ENCODE peak calls at places on chromosomes 13 and 19, in eight cellular contexts. A is heart left ventricle; P is AG10803; E is lower leg skin; Z is body of pancreas; H is mucosa of descending colon; J is fibroblast of the aortic adventitia; K is CD8-positive, alpha-beta T cell. V is an unnamed sample.
A peak's percentile ranks its signal among the peaks of the same experiment; 100 is the strongest.

GRCh38 chr13:30429235-30429634 is 6.9 kb downstream of the UBE2L5 start:
- DNase-seq in A (no peak), P (no peak), E (no peak), Z (no peak), H (no peak), J (no peak), K (no peak), V (no peak)

GRCh38 chr19:459724-460511 is 915 bp downstream of the SHC2 start:
- DNase-seq in A (peak; percentile 81), P (peak; percentile 8), E (peak; percentile 91), Z (peak; percentile 81), H (peak; percentile 77), J (peak; percentile 35), K (peak; percentile 18), V (peak; percentile 79)

GRCh38 chr19:38452430-38453366 is 19.2 kb downstream of the RYR1 start:
- DNase-seq in A (no peak), P (no peak), E (no peak), Z (peak; percentile 13), H (no peak), J (no peak), K (no peak), V (peak; percentile 87)

GRCh38 chr13:97911311-97912138 is 42.0 kb upstream of the IPO5 start:
- DNase-seq in A (no peak), P (peak; percentile 54), E (no peak), Z (peak; percentile 28), H (no peak), J (peak; percentile 15), K (no peak), V (no peak)

GRCh38 chr13:50017819-50018218 is 2.6 kb downstream of the KCNRG start:
- DNase-seq in A (no peak), P (no peak), E (no peak), Z (no peak), H (no peak), J (no peak), K (no peak), V (no peak)

GRCh38 chr19:41328818-41329220 is 18.8 kb downstream of the CCDC97 start:
- DNase-seq in A (no peak), P (no peak), E (no peak), Z (no peak), H (no peak), J (no peak), K (no peak), V (peak; percentile 57)

GRCh38 chr19:11416346-11417052 is 2.6 kb downstream of the RGL3 start:
- DNase-seq in A (no peak), P (no peak), E (no peak), Z (no peak), H (no peak), J (no peak), K (no peak), V (no peak)

GRCh38 chr19:45250832-45251451 is at the start of gene MARK4:
- DNase-seq in A (peak; percentile 71), P (peak; percentile 46), E (peak; percentile 88), Z (peak; percentile 51), H (peak; percentile 68), J (peak; percentile 35), K (peak; percentile 55), V (peak; percentile 77)

GRCh38 chr13:113670541-113670940 is 3.5 kb downstream of the GRK1 start:
- DNase-seq in A (peak; percentile 8), P (no peak), E (peak; percentile 46), Z (no peak), H (peak; percentile 14), J (no peak), K (no peak), V (no peak)

GRCh38 chr19:3094638-3095374 is 644 bp downstream of the GNA11 start:
- DNase-seq in A (no peak), P (peak; percentile 28), E (no peak), Z (no peak), H (no peak), J (no peak), K (no peak), V (no peak)

GRCh38 chr19:40641306-40641705 is 40.1 kb downstream of the LTBP4 start:
- DNase-seq in A (peak; percentile 66), P (no peak), E (no peak), Z (no peak), H (no peak), J (peak; percentile 41), K (no peak), V (no peak)

GRCh38 chr13:21929400-21929799 is 258.5 kb downstream of the FGF9 start:
- DNase-seq in A (no peak), P (no peak), E (no peak), Z (no peak), H (no peak), J (no peak), K (no peak), V (no peak)

GRCh38 chr13:70408865-70409264 is 300.6 kb upstream of the KLHL1 start:
- DNase-seq in A (no peak), P (no peak), E (no peak), Z (no peak), H (no peak), J (no peak), K (no peak), V (no peak)

GRCh38 chr13:25827986-25828385 is 223.8 kb downstream of the SHISA2 start:
- DNase-seq in A (no peak), P (no peak), E (no peak), Z (no peak), H (no peak), J (no peak), K (no peak), V (no peak)

GRCh38 chr13:33722216-33722900 is 95.6 kb upstream of the RFC3 start:
- DNase-seq in A (no peak), P (peak; percentile 9), E (no peak), Z (no peak), H (no peak), J (peak; percentile 51), K (no peak), V (no peak)

GRCh38 chr13:99215466-99215865 is 14.8 kb downstream of the UBAC2 start:
- DNase-seq in A (no peak), P (no peak), E (peak; percentile 86), Z (no peak), H (peak; percentile 39), J (no peak), K (peak; percentile 69), V (no peak)
- H3K4me3 ChIP-seq in A (peak overlapping the region; percentile 9), P (no peak overlapping the region), E (no peak overlapping the region), Z (no peak overlapping the region), H (no peak overlapping the region), J (no peak overlapping the region), K (peak overlapping the region; percentile 65), V (no peak overlapping the region)

DNA sequence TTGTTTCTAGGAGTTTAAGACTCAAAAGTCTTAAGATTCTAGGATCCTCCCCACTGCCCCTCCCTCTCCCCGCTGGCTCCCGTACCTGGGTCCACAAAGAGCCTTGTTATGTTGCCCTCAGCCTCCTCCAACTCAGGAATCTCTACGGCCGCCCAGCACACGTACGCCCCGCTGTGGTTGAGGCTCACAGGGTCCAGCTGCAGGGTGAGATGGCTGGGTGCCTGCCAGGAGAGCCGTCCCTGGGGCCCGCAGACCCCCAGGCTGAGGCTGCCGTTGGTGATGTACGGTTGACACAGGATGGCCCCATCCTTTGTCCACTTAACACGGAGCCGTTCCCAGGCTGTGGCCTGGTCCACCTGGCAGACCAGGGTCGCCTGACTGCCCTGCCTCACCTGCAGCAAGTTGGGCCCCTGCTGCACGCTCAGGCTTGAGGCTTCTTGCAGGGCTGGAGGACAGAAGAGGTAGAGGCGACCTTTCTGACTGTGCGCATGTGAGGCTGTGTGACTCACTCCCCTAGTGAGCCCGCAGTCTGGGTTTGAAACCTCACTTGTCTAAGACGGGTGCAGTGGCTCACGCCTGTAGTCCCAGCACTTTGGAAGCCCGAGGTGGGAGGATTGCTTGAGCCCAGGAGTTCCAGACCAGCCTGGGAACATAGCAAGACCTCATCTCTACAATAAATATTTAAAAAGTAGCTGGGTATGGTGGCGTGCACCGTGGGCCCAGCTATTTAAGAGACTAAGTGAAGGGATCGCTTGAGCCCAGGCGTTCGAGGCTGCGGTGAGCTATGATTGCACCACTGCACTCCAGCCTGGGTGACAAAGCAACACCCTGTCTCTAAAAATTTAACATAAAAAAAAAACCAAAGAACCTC is 4.1 kb downstream of the TMIGD2 start:
- DNase-seq in A (no peak), P (no peak), E (no peak), Z (no peak), H (no peak), J (no peak), K (peak; percentile 22), V (no peak)
- TF ChIP-seq CTCF in A (no peak), P (no peak), E (no peak), Z (no peak), H (no peak), J (no peak), K (no peak), V (no peak)

GRCh38 chr19:18590273-18591272 is 2.0 kb downstream of the REX1BD start:
- DNase-seq in A (no peak), P (peak; percentile 18), E (peak; percentile 90), Z (no peak), H (no peak), J (no peak), K (no peak), V (peak; percentile 76)
- H3K4me3 ChIP-seq in A (peak overlapping the region; percentile 84), P (no peak overlapping the region), E (no peak overlapping the region), Z (no peak overlapping the region), H (no peak overlapping the region), J (no peak overlapping the region), K (no peak overlapping the region), V (peak overlapping the region; percentile 78)

GRCh38 chr19:48253999-48254398 is 1.7 kb downstream of the CARD8 start:
- DNase-seq in A (no peak), P (no peak), E (no peak), Z (no peak), H (no peak), J (no peak), K (no peak), V (no peak)

GRCh38 chr19:48258350-48258749 is 2.6 kb upstream of the CARD8 start:
- DNase-seq in A (no peak), P (no peak), E (no peak), Z (no peak), H (no peak), J (peak; percentile 3), K (peak; percentile 25), V (no peak)

GRCh38 chr19:48252625-48253024 is 3.1 kb downstream of the CARD8 start:
- DNase-seq in A (no peak), P (no peak), E (no peak), Z (no peak), H (no peak), J (no peak), K (no peak), V (no peak)

GRCh38 chr19:48254529-48254970 is 1.2 kb downstream of the CARD8 start:
- DNase-seq in A (no peak), P (no peak), E (no peak), Z (no peak), H (no peak), J (no peak), K (no peak), V (no peak)

GRCh38 chr19:48255376-48256303 is at the start of gene CARD8:
- DNase-seq in A (peak; percentile 89), P (peak; percentile 87), E (peak; percentile 94), Z (peak; percentile 78), H (peak; percentile 79), J (peak; percentile 92), K (peak; percentile 83), V (peak; percentile 76)
- TF ChIP-seq CTCF in A (no peak), P (peak; percentile 23), E (no peak), Z (no peak), H (no peak), J (peak; percentile 35), K (no peak), V (no peak)

GRCh38 chr19:55678121-55678671 is 3.2 kb downstream of the EPN1 start:
- DNase-seq in A (peak; percentile 38), P (no peak), E (no peak), Z (no peak), H (no peak), J (no peak), K (no peak), V (peak; percentile 67)
- H3K4me3 ChIP-seq in A (no peak overlapping the region), P (no peak overlapping the region), E (no peak overlapping the region), Z (no peak overlapping the region), H (no peak overlapping the region), J (no peak overlapping the region), K (no peak overlapping the region), V (no peak overlapping the region)